ENCODE peak calls at places on chromosomes 16 and 17, in seven cellular contexts. Q, I, S, G, D, H and V are unnamed samples.

GRCh38 chr17:13531701-13532100 is 70.0 kb downstream of the HS3ST3A1 start:
- DNase-seq in D (no peak), I (no peak), Q (no peak), H (no peak), S (no peak), G (no peak), V (no peak)

GRCh38 chr17:75047398-75048098 is 523 bp downstream of the KCTD2 start:
- DNase-seq in D (no peak), G (no peak), I (no peak), S (peak; percentile 67), H (no peak), Q (no peak), V (no peak)

GRCh38 chr17:4593021-4593797 is 8.9 kb downstream of the SMTNL2 start:
- DNase-seq in D (no peak), S (no peak), H (no peak), I (no peak), Q (no peak), G (no peak), V (no peak)

GRCh38 chr17:79597040-79597439 is 13.8 kb downstream of the RBFOX3 start:
- DNase-seq in D (no peak), S (no peak), Q (no peak), I (no peak), H (no peak), G (no peak), V (no peak)

GRCh38 chr17:29102741-29103181 is 59.8 kb downstream of the PIPOX start:
- DNase-seq in H (no peak), I (no peak), G (no peak), S (no peak), D (peak; percentile 80), Q (no peak), V (peak; percentile 60)

GRCh38 chr17:18004345-18004744 is 31.7 kb downstream of the DRC3 start:
- DNase-seq in Q (no peak), G (no peak), H (no peak), D (no peak), S (no peak), I (no peak), V (no peak)

GRCh38 chr16:87723224-87723619 is 42.6 kb downstream of the KLHDC4 start:
- DNase-seq in Q (no peak), G (peak; percentile 58), H (no peak), I (no peak), S (peak; percentile 64), D (peak; percentile 99), V (no peak)

GRCh38 chr16:8674413-8675022 is at the start of gene ABAT:
- DNase-seq in S (peak; percentile 99), I (peak; percentile 91), H (peak; percentile 91), D (peak; percentile 98), Q (peak; percentile 37), G (peak; percentile 33), V (peak; percentile 92)

GRCh38 chr17:4230142-4230541 is 33.6 kb downstream of the ANKFY1 start:
- DNase-seq in S (no peak), Q (peak; percentile 31), G (no peak), H (no peak), I (no peak), D (no peak), V (peak; percentile 45)

GRCh38 chr17:42809250-42809649 is 10.6 kb downstream of the CNTD1 start:
- DNase-seq in Q (no peak), D (no peak), G (no peak), S (no peak), I (no peak), H (no peak), V (no peak)

GRCh38 chr17:77842906-77843249 is 115.6 kb upstream of the TNRC6C start:
- DNase-seq in D (no peak), I (no peak), G (no peak), H (no peak), S (no peak), Q (no peak), V (no peak)

GRCh38 chr16:86457621-86458456 is 52.5 kb upstream of the FOXF1 start:
- DNase-seq in Q (no peak), G (no peak), S (no peak), D (no peak), I (no peak), H (no peak), V (no peak)

GRCh38 chr17:45428050-45428953 is 4.4 kb downstream of the ARHGAP27 start:
- DNase-seq in D (peak; percentile 94), H (peak; percentile 96), G (no peak), Q (peak; percentile 57), S (peak; percentile 80), I (peak; percentile 67), V (peak; percentile 87)

GRCh38 chr17:57442914-57443571 is 186.7 kb downstream of the MSI2 start:
- DNase-seq in G (no peak), Q (no peak), I (no peak), D (no peak), S (no peak), H (no peak), V (no peak)

GRCh38 chr16:23694707-23695373 is 16.2 kb downstream of the PLK1 start:
- DNase-seq in H (peak; percentile 86), G (no peak), S (no peak), Q (no peak), D (peak; percentile 56), I (peak; percentile 49), V (no peak)

GRCh38 chr16:58490100-58490499 is 9.8 kb upstream of the NDRG4 start:
- DNase-seq in D (no peak), I (no peak), H (no peak), G (no peak), Q (no peak), S (no peak), V (no peak)

GRCh38 chr17:42290577-42290976 is 2.3 kb downstream of the STAT5A start:
- DNase-seq in Q (no peak), G (no peak), S (no peak), D (peak; percentile 15), H (no peak), I (no peak), V (no peak)

GRCh38 chr17:67139784-67140665 is 95.7 kb downstream of the CACNG1 start:
- DNase-seq in S (no peak), I (peak; percentile 19), H (no peak), Q (no peak), G (no peak), D (no peak), V (no peak)

GRCh38 chr16:78179666-78180065 is 80.2 kb downstream of the WWOX start:
- DNase-seq in G (no peak), H (no peak), S (no peak), Q (no peak), D (no peak), I (peak; percentile 39), V (no peak)

GRCh38 chr17:27381007-27381501 is 75.2 kb upstream of the KSR1 start:
- DNase-seq in G (peak; percentile 27), D (peak; percentile 89), Q (peak; percentile 74), H (peak; percentile 97), I (peak; percentile 75), S (peak; percentile 94), V (peak; percentile 88)

GRCh38 chr17:46044989-46045388 is 45.9 kb downstream of the STH start:
- DNase-seq in G (no peak), I (no peak), D (no peak), H (no peak), S (no peak), Q (no peak), V (no peak)

GRCh38 chr17:28030386-28030785 is 12.1 kb upstream of the NLK start:
- DNase-seq in I (peak; percentile 22), H (no peak), G (no peak), D (no peak), Q (no peak), S (no peak), V (peak; percentile 65)

GRCh38 chr17:58105093-58105492 is 21.9 kb downstream of the DYNLL2 start:
- DNase-seq in H (no peak), D (no peak), G (no peak), I (no peak), S (no peak), Q (no peak), V (no peak)

GRCh38 chr16:2237076-2237551 is 870 bp downstream of the DNASE1L2 start:
- DNase-seq in Q (no peak), I (no peak), H (peak; percentile 64), G (no peak), S (no peak), D (no peak), V (no peak)

GRCh38 chr17:44360826-44361225 is 2.8 kb downstream of the FAM171A2 start:
- DNase-seq in I (no peak), S (peak; percentile 65), D (peak; percentile 64), Q (no peak), H (no peak), G (no peak), V (no peak)

GRCh38 chr17:40724656-40725055 is 21.1 kb upstream of the KRT24 start:
- DNase-seq in G (no peak), Q (no peak), D (no peak), S (no peak), H (no peak), I (no peak), V (no peak)

GRCh38 chr16:17439580-17439979 is 31.2 kb downstream of the XYLT1 start:
- DNase-seq in H (no peak), Q (no peak), G (no peak), I (no peak), D (no peak), S (no peak), V (no peak)

GRCh38 chr16:14388243-14388642 is 241.8 kb downstream of the PARN start:
- DNase-seq in G (no peak), H (no peak), S (no peak), D (no peak), Q (no peak), I (no peak), V (no peak)

GRCh38 chr16:60271382-60272180 is 1537.5 kb upstream of the GOT2 start:
- DNase-seq in S (no peak), H (no peak), I (no peak), D (no peak), G (no peak), Q (no peak), V (no peak)

GRCh38 chr17:5837055-5837491 is 233.1 kb upstream of the WSCD1 start:
- DNase-seq in I (peak; percentile 66), G (no peak), D (no peak), S (no peak), H (no peak), Q (peak; percentile 78), V (no peak)
- TF ChIP-seq JUND in I (no peak), G (no peak), D (no peak), S (no peak), H (no peak), Q (peak; percentile 59), V (no peak)

DNA sequence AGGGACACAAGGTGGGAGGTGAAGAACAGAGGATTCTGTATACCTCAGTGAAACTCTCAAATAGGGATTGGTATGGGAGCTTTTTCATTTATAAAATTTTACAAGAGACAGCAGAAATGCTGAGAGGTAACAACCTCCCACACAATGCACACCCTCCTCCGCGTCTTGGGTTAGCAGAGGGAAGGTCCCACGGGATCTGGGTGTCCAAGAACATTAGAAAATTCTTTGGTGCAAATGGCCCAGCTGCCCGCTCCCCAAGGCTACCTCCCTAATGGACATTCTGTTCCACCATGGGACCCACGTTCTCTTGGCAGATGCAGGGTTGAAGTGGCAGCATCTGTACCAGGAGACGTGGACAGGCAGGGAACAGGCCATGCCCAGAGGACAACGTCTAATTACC is 22.5 kb downstream of the GPR139 start:
- DNase-seq in D (no peak), I (no peak), G (no peak), Q (no peak), H (no peak), S (no peak), V (no peak)
- TF ChIP-seq JUND in D (no peak), I (no peak), G (no peak), Q (no peak), H (no peak), S (no peak), V (no peak)

GRCh38 chr16:55568151-55568693 is 1.7 kb downstream of the CAPNS2 start:
- DNase-seq in H (no peak), D (no peak), I (no peak), G (no peak), Q (no peak), S (no peak), V (peak; percentile 6)
- TF ChIP-seq JUND in H (no peak), D (no peak), I (no peak), G (no peak), Q (no peak), S (no peak), V (no peak)

GRCh38 chr17:8176998-8177731 is 985 bp upstream of the TMEM107 start:
- DNase-seq in G (no peak), H (no peak), Q (no peak), D (no peak), S (no peak), I (no peak), V (no peak)
- TF ChIP-seq JUND in G (no peak), H (no peak), Q (no peak), D (no peak), S (no peak), I (no peak), V (no peak)